ENCODE peak calls at places on chromosome X, in nine cellular contexts. R is adrenal gland; J is dorsolateral prefrontal cortex; H is HFFc6; P is CD4-positive, alpha-beta T cell; E is CD8-positive, alpha-beta T cell; G is heart left ventricle; X is MM.1S; B is right lobe of liver. K is an unnamed sample.

GRCh38 chrX:32448320-32448719 is 763.0 kb downstream of the DMD start:
- DNase-seq in R (no peak), J (no peak), H (no peak), P (no peak), E (no peak), G (no peak), X (peak), B (no peak), K (peak)

GRCh38 chrX:24575496-24575895 is 71.7 kb downstream of the PCYT1B start:
- DNase-seq in R (no peak), J (no peak), H (no peak), P (no peak), E (no peak), G (no peak), X (no peak), B (no peak), K (no peak)

GRCh38 chrX:110082156-110082555 is 79.2 kb downstream of the TMEM164 start:
- DNase-seq in R (no peak), J (no peak), H (peak), P (no peak), E (no peak), G (no peak), X (no peak), B (no peak), K (no peak)

GRCh38 chrX:13808865-13809264 is 8.0 kb downstream of the GPM6B start:
- DNase-seq in R (no peak), J (no peak), H (no peak), P (no peak), E (no peak), G (no peak), X (peak), B (no peak), K (no peak)

GRCh38 chrX:133335027-133335426 is 80.3 kb downstream of the GPC4 start:
- DNase-seq in R (no peak), J (no peak), H (no peak), P (no peak), E (no peak), G (no peak), X (peak), B (no peak), K (peak)

GRCh38 chrX:110578270-110578669 is 217.3 kb downstream of the CHRDL1 start:
- DNase-seq in R (no peak), J (no peak), H (no peak), P (no peak), E (no peak), G (no peak), X (no peak), B (no peak), K (no peak)

GRCh38 chrX:22310779-22311178 is 38.1 kb downstream of the CBLL2 start:
- DNase-seq in R (no peak), J (no peak), H (no peak), P (no peak), E (no peak), G (no peak), X (no peak), B (no peak), K (no peak)

GRCh38 chrX:111131572-111131971 is 35.6 kb downstream of the PAK3 start:
- DNase-seq in R (no peak), J (no peak), H (no peak), P (no peak), E (no peak), G (no peak), X (no peak), B (no peak), K (no peak)

GRCh38 chrX:13533726-13534125 is 35.7 kb upstream of the EGFL6 start:
- DNase-seq in R (peak), J (no peak), H (peak), P (no peak), E (no peak), G (no peak), X (no peak), B (no peak), K (no peak)

GRCh38 chrX:119266364-119266995 is 30.4 kb downstream of the PGRMC1 start:
- DNase-seq in R (peak), J (no peak), H (peak), P (peak), E (peak), G (no peak), X (peak), B (no peak), K (peak)

GRCh38 chrX:30795981-30796958 is 92.8 kb downstream of the TAB3 start:
- DNase-seq in R (no peak), J (no peak), H (no peak), P (no peak), E (no peak), G (no peak), X (no peak), B (no peak), K (no peak)

GRCh38 chrX:49986058-49986457 is 63.7 kb downstream of the CLCN5 start:
- DNase-seq in R (no peak), J (no peak), H (no peak), P (no peak), E (no peak), G (no peak), X (no peak), B (no peak), K (no peak)

GRCh38 chrX:34849371-34849770 is 93.2 kb upstream of the FAM47B start:
- DNase-seq in R (no peak), J (no peak), H (peak), P (no peak), E (no peak), G (no peak), X (no peak), B (no peak), K (no peak)

GRCh38 chrX:11461181-11462001 is 168.2 kb downstream of the AMELX start:
- DNase-seq in R (no peak), J (no peak), H (peak), P (no peak), E (no peak), G (no peak), X (no peak), B (no peak), K (no peak)

GRCh38 chrX:16610121-16610565 is 39.8 kb upstream of the S100G start:
- DNase-seq in R (no peak), J (no peak), H (peak), P (no peak), E (no peak), G (no peak), X (no peak), B (no peak), K (no peak)

GRCh38 chrX:12994321-12994720 is 19.4 kb downstream of the TMSB4X start:
- DNase-seq in R (no peak), J (no peak), H (no peak), P (no peak), E (no peak), G (no peak), X (no peak), B (no peak), K (no peak)

GRCh38 chrX:130091976-130092522 is 18.2 kb downstream of the ELF4 start:
- DNase-seq in R (no peak), J (no peak), H (no peak), P (peak), E (peak), G (peak), X (peak), B (peak), K (peak)

GRCh38 chrX:154401045-154401799 is 3.0 kb downstream of the RPL10 start:
- DNase-seq in R (no peak), J (no peak), H (peak), P (no peak), E (no peak), G (peak), X (no peak), B (peak), K (no peak)

GRCh38 chrX:27796640-27797257 is 11.0 kb upstream of the MAGEB10 start:
- DNase-seq in R (no peak), J (no peak), H (no peak), P (no peak), E (no peak), G (no peak), X (no peak), B (no peak), K (no peak)

GRCh38 chrX:49271341-49271740 is 1.7 kb downstream of the PPP1R3F start:
- DNase-seq in R (no peak), J (no peak), H (no peak), P (no peak), E (no peak), G (no peak), X (no peak), B (no peak), K (no peak)

GRCh38 chrX:130705591-130705990 is 197.4 kb downstream of the ENOX2 start:
- DNase-seq in R (no peak), J (no peak), H (no peak), P (no peak), E (no peak), G (no peak), X (no peak), B (no peak), K (no peak)

GRCh38 chrX:42678133-42678532 is 99.8 kb downstream of the PPP1R2C start:
- DNase-seq in R (no peak), J (no peak), H (no peak), P (no peak), E (no peak), G (no peak), X (no peak), B (no peak), K (no peak)

GRCh38 chrX:10169180-10169579 is 12.4 kb downstream of the CLCN4 start:
- DNase-seq in R (no peak), J (no peak), H (no peak), P (no peak), E (no peak), G (no peak), X (no peak), B (no peak), K (no peak)

GRCh38 chrX:144730486-144730885 is 516.8 kb upstream of the SPANXN1 start:
- DNase-seq in R (no peak), J (no peak), H (no peak), P (no peak), E (no peak), G (no peak), X (no peak), B (no peak), K (no peak)

GRCh38 chrX:119500061-119500800 is 32.0 kb downstream of the SLC25A5 start:
- DNase-seq in R (no peak), J (no peak), H (no peak), P (no peak), E (no peak), G (no peak), X (no peak), B (no peak), K (no peak)

GRCh38 chrX:17812763-17813162 is 48.3 kb downstream of the RAI2 start:
- DNase-seq in R (peak), J (no peak), H (no peak), P (no peak), E (no peak), G (no peak), X (no peak), B (no peak), K (no peak)

GRCh38 chrX:29617725-29618124 is 597.6 kb upstream of the MAGEB2 start:
- DNase-seq in R (no peak), J (no peak), H (no peak), P (no peak), E (no peak), G (no peak), X (no peak), B (no peak), K (no peak)

GRCh38 chrX:47651043-47651905 is 911 bp upstream of the ELK1 start:
- DNase-seq in R (no peak), J (no peak), H (no peak), P (no peak), E (no peak), G (no peak), X (no peak), B (no peak), K (no peak)
- TF ChIP-seq CTCF in R (no peak), J (no peak), H (peak), P (no peak), E (no peak), G (no peak), X (no peak), B (no peak), K (no peak)

GRCh38 chrX:41481264-41482109 is 34.3 kb downstream of the NYX start:
- DNase-seq in R (no peak), J (no peak), H (no peak), P (no peak), E (no peak), G (no peak), X (no peak), B (no peak), K (peak)
- TF ChIP-seq CTCF in R (no peak), J (no peak), H (peak), P (peak), E (no peak), G (no peak), X (peak), B (peak), K (peak)

DNA sequence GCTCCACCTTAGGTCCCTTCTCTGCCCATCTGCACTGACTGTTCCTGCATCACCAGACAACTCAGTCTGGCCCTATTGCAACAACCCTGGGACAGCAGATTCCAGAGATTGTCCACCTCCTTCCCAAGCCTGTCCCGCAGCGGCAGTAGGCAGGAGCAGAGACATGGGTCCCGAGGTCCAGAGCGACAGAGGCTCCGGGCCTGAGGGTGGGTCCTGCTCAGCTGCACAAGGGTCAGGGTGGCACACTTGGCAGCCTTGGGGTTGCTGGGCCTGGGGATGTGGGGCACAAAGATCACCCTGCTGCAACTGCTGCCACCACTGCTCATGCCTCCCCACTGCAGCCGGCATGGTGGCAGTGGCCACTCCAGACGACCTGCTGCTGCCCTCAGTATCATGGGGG is 674.5 kb downstream of the SH3BGRL start:
- DNase-seq in R (no peak), J (no peak), H (no peak), P (no peak), E (no peak), G (no peak), X (no peak), B (no peak), K (no peak)
- TF ChIP-seq CTCF in R (no peak), J (no peak), H (no peak), P (no peak), E (no peak), G (no peak), X (no peak), B (no peak), K (no peak)

GRCh38 chrX:152635941-152636340 is 1.8 kb upstream of the GABRQ start:
- DNase-seq in R (peak), J (no peak), H (peak), P (no peak), E (no peak), G (no peak), X (peak), B (no peak), K (no peak)
- TF ChIP-seq CTCF in R (peak), J (peak), H (peak), P (no peak), E (no peak), G (peak), X (peak), B (peak), K (peak)

GRCh38 chrX:1582686-1583437 is 8.5 kb upstream of the AKAP17A start:
- DNase-seq in R (no peak), J (no peak), H (peak), P (peak), E (peak), G (no peak), X (peak), B (no peak), K (peak)
- TF ChIP-seq CTCF in R (no peak), J (no peak), H (no peak), P (no peak), E (no peak), G (no peak), X (no peak), B (no peak), K (no peak)

K was measured in GM13976.